ENCODE peak calls at places on chromosome 6, in ten cellular contexts. U, R, P, D, N, Q, H, L, W and M are unnamed samples.

GRCh38 chr6:85459224-85459901 is 9.5 kb downstream of the NT5E start:
- DNase-seq in U (no peak), R (no peak), P (peak), D (no peak), N (no peak), Q (no peak), H (no peak), L (no peak), W (peak), M (no peak)

GRCh38 chr6:44059359-44060342 is 67.6 kb downstream of the MRPL14 start:
- DNase-seq in U (no peak), R (no peak), P (no peak), D (no peak), N (no peak), Q (no peak), H (no peak), L (no peak), W (no peak), M (no peak)

GRCh38 chr6:117919775-117920492 is 12.9 kb downstream of the SLC35F1 start:
- DNase-seq in U (no peak), R (peak), P (no peak), D (no peak), N (no peak), Q (no peak), H (no peak), L (no peak), W (no peak), M (peak)

GRCh38 chr6:11918021-11918738 is 93.9 kb upstream of the HIVEP1 start:
- DNase-seq in U (no peak), R (no peak), P (peak), D (peak), N (no peak), Q (no peak), H (no peak), L (no peak), W (no peak), M (no peak)

GRCh38 chr6:128882560-128882959 is 378 bp upstream of the LAMA2 start:
- DNase-seq in U (no peak), R (no peak), P (no peak), D (no peak), N (no peak), Q (no peak), H (no peak), L (no peak), W (no peak), M (no peak)

GRCh38 chr6:27922949-27923348 is 10.8 kb upstream of the OR2B2 start:
- DNase-seq in U (no peak), R (no peak), P (no peak), D (no peak), N (no peak), Q (no peak), H (no peak), L (no peak), W (no peak), M (no peak)

GRCh38 chr6:167745660-167746376 is 80.9 kb upstream of the AFDN start:
- DNase-seq in U (no peak), R (no peak), P (no peak), D (no peak), N (no peak), Q (no peak), H (no peak), L (no peak), W (no peak), M (no peak)

GRCh38 chr6:150478651-150479498 is 110.1 kb downstream of the IYD start:
- DNase-seq in U (no peak), R (no peak), P (no peak), D (no peak), N (no peak), Q (no peak), H (no peak), L (no peak), W (no peak), M (no peak)

GRCh38 chr6:43917878-43918382 is 147.9 kb downstream of the VEGFA start:
- DNase-seq in U (no peak), R (no peak), P (no peak), D (no peak), N (no peak), Q (no peak), H (no peak), L (no peak), W (no peak), M (no peak)